ENCODE peak calls at places on chromosomes 12 and 14, in six cellular contexts. One of them, this sample, is unnamed.

GRCh38 chr12:6233121-6233971 is 33.1 kb downstream of the CD9 start:
- DNase-seq in tibial nerve: no peak
- DNase-seq in CD8-positive, alpha-beta memory T cell: no peak
- DNase-seq in GM23338: no peak
- DNase-seq in IMR-90: no peak
- DNase-seq in fibroblast of lung: peak
- DNase-seq in this sample: no peak

GRCh38 chr12:30792648-30793499 is 38.1 kb upstream of the CAPRIN2 start:
- DNase-seq in tibial nerve: no peak
- DNase-seq in CD8-positive, alpha-beta memory T cell: no peak
- DNase-seq in IMR-90: peak
- DNase-seq in fibroblast of lung: peak
- DNase-seq in GM23338: peak
- DNase-seq in this sample: no peak

GRCh38 chr14:101501858-101502615 is 59.3 kb upstream of the DIO3 start:
- DNase-seq in tibial nerve: peak
- DNase-seq in IMR-90: no peak
- DNase-seq in fibroblast of lung: no peak
- DNase-seq in CD8-positive, alpha-beta memory T cell: no peak
- DNase-seq in GM23338: no peak
- DNase-seq in this sample: no peak

GRCh38 chr12:116959845-116960514 is 49.2 kb downstream of the FBXW8 start:
- DNase-seq in fibroblast of lung: no peak
- DNase-seq in IMR-90: no peak
- DNase-seq in CD8-positive, alpha-beta memory T cell: no peak
- DNase-seq in tibial nerve: no peak
- DNase-seq in GM23338: no peak
- DNase-seq in this sample: peak

GRCh38 chr14:102727336-102728095 is 49.7 kb upstream of the TRAF3 start:
- DNase-seq in GM23338: no peak
- DNase-seq in fibroblast of lung: no peak
- DNase-seq in IMR-90: no peak
- DNase-seq in tibial nerve: no peak
- DNase-seq in CD8-positive, alpha-beta memory T cell: no peak
- DNase-seq in this sample: no peak

GRCh38 chr12:12823308-12823707 is 10.2 kb downstream of the DDX47 start:
- DNase-seq in GM23338: no peak
- DNase-seq in tibial nerve: no peak
- DNase-seq in fibroblast of lung: no peak
- DNase-seq in CD8-positive, alpha-beta memory T cell: no peak
- DNase-seq in IMR-90: peak
- DNase-seq in this sample: no peak

GRCh38 chr12:88691811-88692210 is 111.5 kb upstream of the KITLG start:
- DNase-seq in CD8-positive, alpha-beta memory T cell: no peak
- DNase-seq in IMR-90: no peak
- DNase-seq in tibial nerve: no peak
- DNase-seq in GM23338: no peak
- DNase-seq in fibroblast of lung: peak
- DNase-seq in this sample: no peak

GRCh38 chr12:31233061-31233730 is 92.8 kb downstream of the SINHCAF start:
- DNase-seq in CD8-positive, alpha-beta memory T cell: no peak
- DNase-seq in GM23338: no peak
- DNase-seq in IMR-90: no peak
- DNase-seq in fibroblast of lung: no peak
- DNase-seq in tibial nerve: no peak
- DNase-seq in this sample: no peak

GRCh38 chr12:98750511-98750910 is 105.4 kb downstream of the APAF1 start:
- DNase-seq in tibial nerve: no peak
- DNase-seq in IMR-90: peak
- DNase-seq in GM23338: peak
- DNase-seq in fibroblast of lung: no peak
- DNase-seq in CD8-positive, alpha-beta memory T cell: no peak
- DNase-seq in this sample: peak

GRCh38 chr14:100392266-100392850 is 69.2 kb downstream of the SLC25A47 start:
- DNase-seq in fibroblast of lung: peak
- DNase-seq in CD8-positive, alpha-beta memory T cell: no peak
- DNase-seq in IMR-90: peak
- DNase-seq in tibial nerve: no peak
- DNase-seq in GM23338: no peak
- DNase-seq in this sample: no peak

GRCh38 chr14:100203962-100204834 is 34.7 kb upstream of the YY1 start:
- DNase-seq in fibroblast of lung: peak
- DNase-seq in tibial nerve: no peak
- DNase-seq in CD8-positive, alpha-beta memory T cell: no peak
- DNase-seq in GM23338: no peak
- DNase-seq in IMR-90: peak
- DNase-seq in this sample: no peak

GRCh38 chr12:14601692-14602091 is 34.0 kb upstream of the PLBD1 start:
- DNase-seq in GM23338: no peak
- DNase-seq in CD8-positive, alpha-beta memory T cell: no peak
- DNase-seq in tibial nerve: no peak
- DNase-seq in IMR-90: no peak
- DNase-seq in fibroblast of lung: no peak
- DNase-seq in this sample: no peak

GRCh38 chr14:94373708-94374107 is 14.7 kb downstream of the SERPINA1 start:
- DNase-seq in tibial nerve: peak
- DNase-seq in GM23338: no peak
- DNase-seq in IMR-90: peak
- DNase-seq in CD8-positive, alpha-beta memory T cell: no peak
- DNase-seq in fibroblast of lung: peak
- DNase-seq in this sample: no peak

GRCh38 chr12:24379493-24379892 is 430.0 kb upstream of the SOX5 start:
- DNase-seq in CD8-positive, alpha-beta memory T cell: no peak
- DNase-seq in IMR-90: no peak
- DNase-seq in fibroblast of lung: no peak
- DNase-seq in tibial nerve: no peak
- DNase-seq in GM23338: peak
- DNase-seq in this sample: no peak

GRCh38 chr12:120095356-120096135 is 21.0 kb downstream of the RAB35 start:
- DNase-seq in tibial nerve: no peak
- DNase-seq in fibroblast of lung: no peak
- DNase-seq in CD8-positive, alpha-beta memory T cell: no peak
- DNase-seq in GM23338: peak
- DNase-seq in IMR-90: no peak
- DNase-seq in this sample: no peak

GRCh38 chr14:93788557-93789365 is 476 bp upstream of the PRIMA1 start:
- DNase-seq in GM23338: peak
- DNase-seq in fibroblast of lung: no peak
- DNase-seq in CD8-positive, alpha-beta memory T cell: no peak
- DNase-seq in IMR-90: no peak
- DNase-seq in tibial nerve: no peak
- DNase-seq in this sample: no peak

GRCh38 chr12:63362801-63363200 is 211.8 kb upstream of the AVPR1A start:
- DNase-seq in IMR-90: no peak
- DNase-seq in GM23338: no peak
- DNase-seq in CD8-positive, alpha-beta memory T cell: no peak
- DNase-seq in tibial nerve: no peak
- DNase-seq in fibroblast of lung: peak
- DNase-seq in this sample: no peak

GRCh38 chr12:97452230-97452629 is 10.4 kb upstream of the RMST start:
- DNase-seq in CD8-positive, alpha-beta memory T cell: no peak
- DNase-seq in IMR-90: no peak
- DNase-seq in fibroblast of lung: no peak
- DNase-seq in tibial nerve: no peak
- DNase-seq in GM23338: no peak
- DNase-seq in this sample: no peak

GRCh38 chr14:102088012-102088792 is 1.4 kb upstream of the HSP90AA1 start:
- DNase-seq in CD8-positive, alpha-beta memory T cell: peak
- DNase-seq in GM23338: peak
- DNase-seq in tibial nerve: peak
- DNase-seq in IMR-90: no peak
- DNase-seq in fibroblast of lung: no peak
- DNase-seq in this sample: no peak

GRCh38 chr12:58202933-58203713 is 261.8 kb downstream of the ATP23 start:
- DNase-seq in CD8-positive, alpha-beta memory T cell: no peak
- DNase-seq in tibial nerve: no peak
- DNase-seq in IMR-90: no peak
- DNase-seq in GM23338: no peak
- DNase-seq in fibroblast of lung: no peak
- DNase-seq in this sample: no peak

GRCh38 chr12:123707466-123707865 is 4.7 kb upstream of the ATP6V0A2 start:
- DNase-seq in IMR-90: no peak
- DNase-seq in CD8-positive, alpha-beta memory T cell: no peak
- DNase-seq in tibial nerve: no peak
- DNase-seq in fibroblast of lung: no peak
- DNase-seq in GM23338: no peak
- DNase-seq in this sample: no peak

GRCh38 chr14:102922490-102923200 is at the start of gene AMN:
- DNase-seq in tibial nerve: no peak
- DNase-seq in GM23338: peak
- DNase-seq in IMR-90: no peak
- DNase-seq in fibroblast of lung: no peak
- DNase-seq in CD8-positive, alpha-beta memory T cell: no peak
- DNase-seq in this sample: no peak

GRCh38 chr14:56133547-56133946 is 15.3 kb downstream of the PELI2 start:
- DNase-seq in CD8-positive, alpha-beta memory T cell: no peak
- DNase-seq in GM23338: peak
- DNase-seq in tibial nerve: no peak
- DNase-seq in IMR-90: no peak
- DNase-seq in fibroblast of lung: no peak
- DNase-seq in this sample: no peak

GRCh38 chr12:82805812-82806497 is 119.2 kb downstream of the TMTC2 start:
- DNase-seq in GM23338: no peak
- DNase-seq in fibroblast of lung: no peak
- DNase-seq in tibial nerve: no peak
- DNase-seq in IMR-90: peak
- DNase-seq in CD8-positive, alpha-beta memory T cell: no peak
- DNase-seq in this sample: no peak

GRCh38 chr12:31412292-31412801 is 86.4 kb upstream of the SINHCAF start:
- DNase-seq in IMR-90: no peak
- DNase-seq in GM23338: peak
- DNase-seq in fibroblast of lung: no peak
- DNase-seq in tibial nerve: no peak
- DNase-seq in CD8-positive, alpha-beta memory T cell: no peak
- DNase-seq in this sample: no peak

GRCh38 chr12:23634344-23634743 is 315.1 kb downstream of the SOX5 start:
- DNase-seq in tibial nerve: no peak
- DNase-seq in IMR-90: no peak
- DNase-seq in GM23338: no peak
- DNase-seq in fibroblast of lung: no peak
- DNase-seq in CD8-positive, alpha-beta memory T cell: no peak
- DNase-seq in this sample: no peak

GRCh38 chr12:59811991-59812390 is 216.2 kb downstream of the SLC16A7 start:
- DNase-seq in fibroblast of lung: no peak
- DNase-seq in IMR-90: no peak
- DNase-seq in CD8-positive, alpha-beta memory T cell: no peak
- DNase-seq in GM23338: no peak
- DNase-seq in tibial nerve: no peak
- DNase-seq in this sample: no peak

GRCh38 chr12:2291182-2291832 is 238.5 kb downstream of the CACNA1C start:
- DNase-seq in GM23338: peak
- DNase-seq in CD8-positive, alpha-beta memory T cell: no peak
- DNase-seq in tibial nerve: no peak
- DNase-seq in fibroblast of lung: peak
- DNase-seq in IMR-90: no peak
- DNase-seq in this sample: no peak

GRCh38 chr12:121917950-121918678 is at the start of gene CFAP251:
- DNase-seq in fibroblast of lung: peak
- DNase-seq in IMR-90: peak
- DNase-seq in tibial nerve: peak
- DNase-seq in CD8-positive, alpha-beta memory T cell: peak
- DNase-seq in GM23338: peak
- DNase-seq in this sample: peak
- H3K27ac ChIP-seq in fibroblast of lung: peak
- H3K27ac ChIP-seq in IMR-90: peak
- H3K27ac ChIP-seq in tibial nerve: peak
- H3K27ac ChIP-seq in CD8-positive, alpha-beta memory T cell: peak
- H3K27ac ChIP-seq in GM23338: peak
- H3K27ac ChIP-seq in this sample: peak

GRCh38 chr14:105419055-105419304 is 647 bp upstream of the MTA1 start:
- DNase-seq in IMR-90: no peak
- DNase-seq in tibial nerve: no peak
- DNase-seq in fibroblast of lung: no peak
- DNase-seq in GM23338: no peak
- DNase-seq in CD8-positive, alpha-beta memory T cell: no peak
- DNase-seq in this sample: no peak

GRCh38 chr14:105420141-105420975 is 731 bp downstream of the MTA1 start:
- DNase-seq in fibroblast of lung: no peak
- DNase-seq in GM23338: peak
- DNase-seq in CD8-positive, alpha-beta memory T cell: no peak
- DNase-seq in tibial nerve: no peak
- DNase-seq in IMR-90: no peak
- DNase-seq in this sample: no peak

GRCh38 chr14:105418269-105419054 is 1.2 kb upstream of the MTA1 start:
- DNase-seq in CD8-positive, alpha-beta memory T cell: no peak
- DNase-seq in IMR-90: no peak
- DNase-seq in GM23338: no peak
- DNase-seq in fibroblast of lung: no peak
- DNase-seq in tibial nerve: no peak
- DNase-seq in this sample: no peak

GRCh38 chr14:105420976-105421674 is 1.5 kb downstream of the MTA1 start:
- DNase-seq in tibial nerve: no peak
- DNase-seq in fibroblast of lung: no peak
- DNase-seq in GM23338: no peak
- DNase-seq in IMR-90: no peak
- DNase-seq in CD8-positive, alpha-beta memory T cell: no peak
- DNase-seq in this sample: no peak

GRCh38 chr14:105419305-105420091 is at the start of gene MTA1:
- DNase-seq in tibial nerve: no peak
- DNase-seq in fibroblast of lung: peak
- DNase-seq in IMR-90: peak
- DNase-seq in GM23338: peak
- DNase-seq in CD8-positive, alpha-beta memory T cell: peak
- DNase-seq in this sample: no peak
- H3K27ac ChIP-seq in tibial nerve: peak
- H3K27ac ChIP-seq in fibroblast of lung: peak
- H3K27ac ChIP-seq in IMR-90: peak
- H3K27ac ChIP-seq in GM23338: no peak
- H3K27ac ChIP-seq in CD8-positive, alpha-beta memory T cell: peak
- H3K27ac ChIP-seq in this sample: peak

GRCh38 chr14:52277552-52277951 is 10.1 kb downstream of the PTGDR start:
- DNase-seq in IMR-90: no peak
- DNase-seq in GM23338: no peak
- DNase-seq in CD8-positive, alpha-beta memory T cell: no peak
- DNase-seq in tibial nerve: no peak
- DNase-seq in fibroblast of lung: no peak
- DNase-seq in this sample: no peak

GRCh38 chr14:52283099-52283498 is 15.6 kb downstream of the PTGDR start:
- DNase-seq in GM23338: no peak
- DNase-seq in tibial nerve: no peak
- DNase-seq in IMR-90: no peak
- DNase-seq in fibroblast of lung: no peak
- DNase-seq in CD8-positive, alpha-beta memory T cell: no peak
- DNase-seq in this sample: no peak

GRCh38 chr14:52275372-52275771 is 7.9 kb downstream of the PTGDR start:
- DNase-seq in GM23338: no peak
- DNase-seq in tibial nerve: no peak
- DNase-seq in CD8-positive, alpha-beta memory T cell: no peak
- DNase-seq in fibroblast of lung: no peak
- DNase-seq in IMR-90: no peak
- DNase-seq in this sample: no peak

GRCh38 chr14:52279405-52279804 is 11.9 kb downstream of the PTGDR start:
- DNase-seq in tibial nerve: no peak
- DNase-seq in IMR-90: peak
- DNase-seq in fibroblast of lung: peak
- DNase-seq in CD8-positive, alpha-beta memory T cell: no peak
- DNase-seq in GM23338: no peak
- DNase-seq in this sample: no peak
- H3K27ac ChIP-seq in tibial nerve: no peak
- H3K27ac ChIP-seq in IMR-90: no peak
- H3K27ac ChIP-seq in fibroblast of lung: no peak
- H3K27ac ChIP-seq in CD8-positive, alpha-beta memory T cell: no peak
- H3K27ac ChIP-seq in GM23338: no peak
- H3K27ac ChIP-seq in this sample: no peak

GRCh38 chr14:20503905-20504304 is 1.4 kb upstream of the RNASE10 start:
- DNase-seq in tibial nerve: no peak
- DNase-seq in GM23338: no peak
- DNase-seq in CD8-positive, alpha-beta memory T cell: no peak
- DNase-seq in IMR-90: no peak
- DNase-seq in fibroblast of lung: no peak
- DNase-seq in this sample: no peak
- H3K27ac ChIP-seq in tibial nerve: no peak
- H3K27ac ChIP-seq in GM23338: no peak
- H3K27ac ChIP-seq in CD8-positive, alpha-beta memory T cell: no peak
- H3K27ac ChIP-seq in IMR-90: no peak
- H3K27ac ChIP-seq in fibroblast of lung: no peak
- H3K27ac ChIP-seq in this sample: no peak